ENCODE peak calls at places on chromosome 2, in ten cellular contexts. One of them, this sample, is unnamed. For H3K4me1, the result is how much of the 10 kb centered on the place peaks cover.

GRCh38 chr2:112150447-112150846 is 12.3 kb downstream of the FBLN7 start:
- DNase-seq in mesendoderm: peak
- DNase-seq in hepatocyte: peak
- DNase-seq in CD8-positive, alpha-beta memory T cell: no peak
- DNase-seq in cardiac muscle cell: no peak
- DNase-seq in K562: no peak
- DNase-seq in A549: no peak
- DNase-seq in PC-3: no peak
- DNase-seq in mucosa of descending colon: no peak
- DNase-seq in fibroblast of lung: peak
- DNase-seq in this sample: peak

GRCh38 chr2:237662671-237663093 is 35.3 kb downstream of the LRRFIP1 start:
- DNase-seq in mesendoderm: peak
- DNase-seq in hepatocyte: peak
- DNase-seq in CD8-positive, alpha-beta memory T cell: peak
- DNase-seq in cardiac muscle cell: peak
- DNase-seq in K562: peak
- DNase-seq in A549: no peak
- DNase-seq in PC-3: peak
- DNase-seq in mucosa of descending colon: peak
- DNase-seq in fibroblast of lung: peak
- DNase-seq in this sample: peak

GRCh38 chr2:49037197-49037596 is 117.1 kb downstream of the FSHR start:
- DNase-seq in mesendoderm: no peak
- DNase-seq in hepatocyte: no peak
- DNase-seq in CD8-positive, alpha-beta memory T cell: no peak
- DNase-seq in cardiac muscle cell: no peak
- DNase-seq in K562: no peak
- DNase-seq in A549: no peak
- DNase-seq in PC-3: no peak
- DNase-seq in mucosa of descending colon: no peak
- DNase-seq in fibroblast of lung: no peak
- DNase-seq in this sample: no peak

GRCh38 chr2:216362730-216363129 is 9.6 kb downstream of the MARCHF4 start:
- DNase-seq in mesendoderm: no peak
- DNase-seq in hepatocyte: peak
- DNase-seq in CD8-positive, alpha-beta memory T cell: no peak
- DNase-seq in cardiac muscle cell: peak
- DNase-seq in K562: no peak
- DNase-seq in A549: no peak
- DNase-seq in PC-3: peak
- DNase-seq in mucosa of descending colon: no peak
- DNase-seq in fibroblast of lung: peak
- DNase-seq in this sample: no peak

GRCh38 chr2:210169871-210170441 is 1.3 kb downstream of the KANSL1L start:
- DNase-seq in mesendoderm: no peak
- DNase-seq in hepatocyte: peak
- DNase-seq in CD8-positive, alpha-beta memory T cell: no peak
- DNase-seq in cardiac muscle cell: peak
- DNase-seq in K562: no peak
- DNase-seq in A549: no peak
- DNase-seq in PC-3: peak
- DNase-seq in mucosa of descending colon: no peak
- DNase-seq in fibroblast of lung: peak
- DNase-seq in this sample: no peak

GRCh38 chr2:120746179-120746549 is 10.5 kb downstream of the GLI2 start:
- DNase-seq in mesendoderm: no peak
- DNase-seq in hepatocyte: no peak
- DNase-seq in CD8-positive, alpha-beta memory T cell: no peak
- DNase-seq in cardiac muscle cell: no peak
- DNase-seq in K562: no peak
- DNase-seq in A549: no peak
- DNase-seq in PC-3: no peak
- DNase-seq in mucosa of descending colon: no peak
- DNase-seq in fibroblast of lung: no peak
- DNase-seq in this sample: no peak

GRCh38 chr2:229714736-229715541 is 584 bp upstream of the DNER start:
- DNase-seq in mesendoderm: peak
- DNase-seq in hepatocyte: peak
- DNase-seq in CD8-positive, alpha-beta memory T cell: no peak
- DNase-seq in cardiac muscle cell: peak
- DNase-seq in K562: peak
- DNase-seq in A549: peak
- DNase-seq in PC-3: peak
- DNase-seq in mucosa of descending colon: peak
- DNase-seq in fibroblast of lung: peak
- DNase-seq in this sample: peak

GRCh38 chr2:120303177-120303576 is 42.8 kb upstream of the INHBB start:
- DNase-seq in mesendoderm: no peak
- DNase-seq in hepatocyte: no peak
- DNase-seq in CD8-positive, alpha-beta memory T cell: no peak
- DNase-seq in cardiac muscle cell: no peak
- DNase-seq in K562: no peak
- DNase-seq in A549: no peak
- DNase-seq in PC-3: no peak
- DNase-seq in mucosa of descending colon: no peak
- DNase-seq in fibroblast of lung: no peak
- DNase-seq in this sample: no peak

GRCh38 chr2:202036601-202037037 is 3.0 kb downstream of the FZD7 start:
- DNase-seq in mesendoderm: peak
- DNase-seq in hepatocyte: no peak
- DNase-seq in CD8-positive, alpha-beta memory T cell: no peak
- DNase-seq in cardiac muscle cell: peak
- DNase-seq in K562: no peak
- DNase-seq in A549: no peak
- DNase-seq in PC-3: no peak
- DNase-seq in mucosa of descending colon: no peak
- DNase-seq in fibroblast of lung: peak
- DNase-seq in this sample: no peak

GRCh38 chr2:202033317-202034248 is at the start of gene FZD7:
- DNase-seq in mesendoderm: peak
- DNase-seq in hepatocyte: peak
- DNase-seq in CD8-positive, alpha-beta memory T cell: peak
- DNase-seq in cardiac muscle cell: peak
- DNase-seq in K562: peak
- DNase-seq in A549: peak
- DNase-seq in PC-3: peak
- DNase-seq in mucosa of descending colon: peak
- DNase-seq in fibroblast of lung: peak
- DNase-seq in this sample: peak

GRCh38 chr2:202034249-202035088 is 814 bp downstream of the FZD7 start:
- DNase-seq in mesendoderm: peak
- DNase-seq in hepatocyte: peak
- DNase-seq in CD8-positive, alpha-beta memory T cell: peak
- DNase-seq in cardiac muscle cell: peak
- DNase-seq in K562: peak
- DNase-seq in A549: peak
- DNase-seq in PC-3: peak
- DNase-seq in mucosa of descending colon: peak
- DNase-seq in fibroblast of lung: peak
- DNase-seq in this sample: peak

GRCh38 chr2:202035941-202036372 is 2.3 kb downstream of the FZD7 start:
- DNase-seq in mesendoderm: peak
- DNase-seq in hepatocyte: no peak
- DNase-seq in CD8-positive, alpha-beta memory T cell: no peak
- DNase-seq in cardiac muscle cell: peak
- DNase-seq in K562: no peak
- DNase-seq in A549: no peak
- DNase-seq in PC-3: no peak
- DNase-seq in mucosa of descending colon: no peak
- DNase-seq in fibroblast of lung: peak
- DNase-seq in this sample: no peak

DNA sequence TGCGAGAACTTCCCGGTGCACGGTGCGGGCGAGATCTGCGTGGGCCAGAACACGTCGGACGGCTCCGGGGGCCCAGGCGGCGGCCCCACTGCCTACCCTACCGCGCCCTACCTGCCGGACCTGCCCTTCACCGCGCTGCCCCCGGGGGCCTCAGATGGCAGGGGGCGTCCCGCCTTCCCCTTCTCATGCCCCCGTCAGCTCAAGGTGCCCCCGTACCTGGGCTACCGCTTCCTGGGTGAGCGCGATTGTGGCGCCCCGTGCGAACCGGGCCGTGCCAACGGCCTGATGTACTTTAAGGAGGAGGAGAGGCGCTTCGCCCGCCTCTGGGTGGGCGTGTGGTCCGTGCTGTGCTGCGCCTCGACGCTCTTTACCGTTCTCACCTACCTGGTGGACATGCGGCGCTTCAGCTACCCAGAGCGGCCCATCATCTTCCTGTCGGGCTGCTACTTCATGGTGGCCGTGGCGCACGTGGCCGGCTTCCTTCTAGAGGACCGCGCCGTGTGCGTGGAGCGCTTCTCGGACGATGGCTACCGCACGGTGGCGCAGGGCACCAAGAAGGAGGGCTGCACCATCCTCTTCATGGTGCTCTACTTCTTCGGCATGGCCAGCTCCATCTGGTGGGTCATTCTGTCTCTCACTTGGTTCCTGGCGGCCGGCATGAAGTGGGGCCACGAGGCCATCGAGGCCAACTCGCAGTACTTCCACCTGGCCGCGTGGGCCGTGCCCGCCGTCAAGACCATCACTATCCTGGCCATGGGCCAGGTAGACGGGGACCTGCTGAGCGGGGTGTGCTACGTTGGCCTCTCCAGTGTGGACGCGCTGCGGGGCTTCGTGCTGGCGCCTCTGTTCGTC is 1.7 kb downstream of the FZD7 start:
- DNase-seq in mesendoderm: peak
- DNase-seq in hepatocyte: peak
- DNase-seq in CD8-positive, alpha-beta memory T cell: no peak
- DNase-seq in cardiac muscle cell: peak
- DNase-seq in K562: no peak
- DNase-seq in A549: no peak
- DNase-seq in PC-3: no peak
- DNase-seq in mucosa of descending colon: peak
- DNase-seq in fibroblast of lung: peak
- DNase-seq in this sample: peak
- H3K4me3 ChIP-seq in mesendoderm: peak
- H3K4me3 ChIP-seq in hepatocyte: peak
- H3K4me3 ChIP-seq in CD8-positive, alpha-beta memory T cell: peak
- H3K4me3 ChIP-seq in cardiac muscle cell: peak
- H3K4me3 ChIP-seq in K562: no peak
- H3K4me3 ChIP-seq in A549: peak
- H3K4me3 ChIP-seq in PC-3: peak
- H3K4me3 ChIP-seq in mucosa of descending colon: no peak
- H3K4me3 ChIP-seq in fibroblast of lung: peak
- H3K4me3 ChIP-seq in this sample: peak

GRCh38 chr2:233416706-233417105 is 62.4 kb downstream of the DGKD start:
- DNase-seq in mesendoderm: peak
- DNase-seq in hepatocyte: no peak
- DNase-seq in CD8-positive, alpha-beta memory T cell: no peak
- DNase-seq in cardiac muscle cell: no peak
- DNase-seq in K562: no peak
- DNase-seq in A549: no peak
- DNase-seq in PC-3: no peak
- DNase-seq in mucosa of descending colon: no peak
- DNase-seq in fibroblast of lung: no peak
- DNase-seq in this sample: no peak

GRCh38 chr2:233414273-233414654 is 60.0 kb downstream of the DGKD start:
- DNase-seq in mesendoderm: peak
- DNase-seq in hepatocyte: no peak
- DNase-seq in CD8-positive, alpha-beta memory T cell: no peak
- DNase-seq in cardiac muscle cell: no peak
- DNase-seq in K562: no peak
- DNase-seq in A549: no peak
- DNase-seq in PC-3: peak
- DNase-seq in mucosa of descending colon: no peak
- DNase-seq in fibroblast of lung: peak
- DNase-seq in this sample: no peak

GRCh38 chr2:233414777-233415570 is 60.7 kb downstream of the DGKD start:
- DNase-seq in mesendoderm: no peak
- DNase-seq in hepatocyte: no peak
- DNase-seq in CD8-positive, alpha-beta memory T cell: no peak
- DNase-seq in cardiac muscle cell: no peak
- DNase-seq in K562: no peak
- DNase-seq in A549: no peak
- DNase-seq in PC-3: peak
- DNase-seq in mucosa of descending colon: no peak
- DNase-seq in fibroblast of lung: peak
- DNase-seq in this sample: no peak

GRCh38 chr2:233417282-233417681 is 63.0 kb downstream of the DGKD start:
- DNase-seq in mesendoderm: no peak
- DNase-seq in hepatocyte: no peak
- DNase-seq in CD8-positive, alpha-beta memory T cell: no peak
- DNase-seq in cardiac muscle cell: no peak
- DNase-seq in K562: no peak
- DNase-seq in A549: no peak
- DNase-seq in PC-3: no peak
- DNase-seq in mucosa of descending colon: no peak
- DNase-seq in fibroblast of lung: no peak
- DNase-seq in this sample: no peak

DNA sequence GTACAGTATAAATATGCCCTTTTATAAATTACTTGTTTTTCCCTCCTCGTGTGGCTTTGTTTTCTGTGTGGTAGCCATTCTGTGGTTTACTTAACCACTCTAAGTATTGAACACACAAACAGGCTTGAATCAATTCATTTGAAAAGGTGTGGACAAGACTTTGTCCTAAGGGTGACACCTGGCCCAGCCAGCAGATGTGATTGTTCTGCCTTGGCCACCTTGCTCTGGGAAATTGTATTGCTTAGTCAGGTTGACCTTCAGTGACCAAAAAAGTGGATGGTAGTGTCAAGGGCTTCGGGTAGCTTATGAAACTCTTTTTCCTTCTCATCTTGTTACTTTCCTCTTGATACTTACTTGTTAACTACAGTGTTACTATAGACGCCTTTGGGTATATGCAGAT is 61.9 kb downstream of the DGKD start:
- DNase-seq in mesendoderm: no peak
- DNase-seq in hepatocyte: no peak
- DNase-seq in CD8-positive, alpha-beta memory T cell: no peak
- DNase-seq in cardiac muscle cell: no peak
- DNase-seq in K562: no peak
- DNase-seq in A549: no peak
- DNase-seq in PC-3: no peak
- DNase-seq in mucosa of descending colon: no peak
- DNase-seq in fibroblast of lung: no peak
- DNase-seq in this sample: no peak
- H3K4me1 ChIP-seq in mesendoderm: under half
- H3K4me1 ChIP-seq in hepatocyte: under half
- H3K4me1 ChIP-seq in CD8-positive, alpha-beta memory T cell: half or more
- H3K4me1 ChIP-seq in cardiac muscle cell: under half
- H3K4me1 ChIP-seq in K562: under half
- H3K4me1 ChIP-seq in A549: half or more
- H3K4me1 ChIP-seq in PC-3: half or more
- H3K4me1 ChIP-seq in mucosa of descending colon: half or more
- H3K4me1 ChIP-seq in fibroblast of lung: under half
- H3K4me1 ChIP-seq in this sample: under half

DNA sequence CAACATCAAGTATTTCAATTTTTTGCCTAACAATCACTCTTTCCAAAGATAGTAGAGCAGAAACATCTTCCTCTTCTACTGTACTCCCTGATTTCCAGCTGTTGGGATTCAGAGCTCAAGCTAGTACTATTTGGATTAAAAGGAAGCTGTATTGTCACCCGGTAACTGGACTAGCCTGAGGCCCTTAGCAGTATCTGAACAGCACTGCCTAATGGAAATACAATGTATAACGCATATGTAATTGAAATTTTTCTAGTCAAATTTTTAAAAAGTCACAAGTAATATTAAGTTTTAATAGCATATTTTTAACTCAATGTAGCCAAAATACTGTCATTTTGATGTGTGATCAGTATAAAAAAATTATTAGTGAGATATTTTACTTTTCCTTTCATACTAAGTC is 86.1 kb downstream of the COX7A2L start:
- DNase-seq in mesendoderm: no peak
- DNase-seq in hepatocyte: no peak
- DNase-seq in CD8-positive, alpha-beta memory T cell: no peak
- DNase-seq in cardiac muscle cell: no peak
- DNase-seq in K562: no peak
- DNase-seq in A549: no peak
- DNase-seq in PC-3: no peak
- DNase-seq in mucosa of descending colon: no peak
- DNase-seq in fibroblast of lung: no peak
- DNase-seq in this sample: no peak
- H3K4me3 ChIP-seq in mesendoderm: no peak
- H3K4me3 ChIP-seq in hepatocyte: no peak
- H3K4me3 ChIP-seq in CD8-positive, alpha-beta memory T cell: no peak
- H3K4me3 ChIP-seq in cardiac muscle cell: no peak
- H3K4me3 ChIP-seq in K562: no peak
- H3K4me3 ChIP-seq in A549: no peak
- H3K4me3 ChIP-seq in PC-3: no peak
- H3K4me3 ChIP-seq in mucosa of descending colon: no peak
- H3K4me3 ChIP-seq in fibroblast of lung: no peak
- H3K4me3 ChIP-seq in this sample: no peak

GRCh38 chr2:134089454-134089853 is 164.4 kb upstream of the MGAT5 start:
- DNase-seq in mesendoderm: no peak
- DNase-seq in hepatocyte: peak
- DNase-seq in CD8-positive, alpha-beta memory T cell: no peak
- DNase-seq in cardiac muscle cell: no peak
- DNase-seq in K562: no peak
- DNase-seq in A549: no peak
- DNase-seq in PC-3: peak
- DNase-seq in mucosa of descending colon: no peak
- DNase-seq in fibroblast of lung: no peak
- DNase-seq in this sample: no peak
- H3K4me1 ChIP-seq in mesendoderm: under half
- H3K4me1 ChIP-seq in hepatocyte: under half
- H3K4me1 ChIP-seq in CD8-positive, alpha-beta memory T cell: under half
- H3K4me1 ChIP-seq in cardiac muscle cell: under half
- H3K4me1 ChIP-seq in K562: under half
- H3K4me1 ChIP-seq in A549: under half
- H3K4me1 ChIP-seq in PC-3: under half
- H3K4me1 ChIP-seq in mucosa of descending colon: under half
- H3K4me1 ChIP-seq in fibroblast of lung: under half
- H3K4me1 ChIP-seq in this sample: under half